ENCODE peak calls at places on chromosomes 5 and 9, in seven cellular contexts. One of them, this sample, is unnamed.
A peak's percentile ranks its signal among the peaks of the same experiment; 100 is the strongest.

GRCh38 chr5:73789851-73790281 is 163.9 kb downstream of the ARHGEF28 start:
- DNase-seq in DMS 273 treated with DMSO at 0.1 percent for 48 hours: no peak
- DNase-seq in Ammon's horn: no peak
- DNase-seq in germinal center: no peak
- DNase-seq in fibroblast of pulmonary artery: peak; percentile 74
- DNase-seq in caudate nucleus: no peak
- DNase-seq in HT-29: peak; percentile 11
- DNase-seq in this sample: no peak

GRCh38 chr5:175823731-175824525 is 47.5 kb upstream of the CPLX2 start:
- DNase-seq in Ammon's horn: peak; percentile 71
- DNase-seq in HT-29: no peak
- DNase-seq in germinal center: no peak
- DNase-seq in caudate nucleus: peak; percentile 28
- DNase-seq in DMS 273 treated with DMSO at 0.1 percent for 48 hours: no peak
- DNase-seq in fibroblast of pulmonary artery: no peak
- DNase-seq in this sample: peak; percentile 12

GRCh38 chr9:21994526-21994995 is at the start of gene CDKN2B-AS1:
- DNase-seq in HT-29: peak; percentile 88
- DNase-seq in Ammon's horn: peak; percentile 61
- DNase-seq in germinal center: peak; percentile 52
- DNase-seq in DMS 273 treated with DMSO at 0.1 percent for 48 hours: peak; percentile 75
- DNase-seq in fibroblast of pulmonary artery: peak; percentile 73
- DNase-seq in caudate nucleus: peak; percentile 36
- DNase-seq in this sample: peak; percentile 58

GRCh38 chr5:45774528-45774927 is 78.3 kb upstream of the HCN1 start:
- DNase-seq in HT-29: peak; percentile 39
- DNase-seq in fibroblast of pulmonary artery: no peak
- DNase-seq in caudate nucleus: no peak
- DNase-seq in germinal center: no peak
- DNase-seq in Ammon's horn: no peak
- DNase-seq in DMS 273 treated with DMSO at 0.1 percent for 48 hours: no peak
- DNase-seq in this sample: no peak

GRCh38 chr5:34415559-34416198 is 240.4 kb upstream of the RAI14 start:
- DNase-seq in caudate nucleus: no peak
- DNase-seq in DMS 273 treated with DMSO at 0.1 percent for 48 hours: no peak
- DNase-seq in HT-29: no peak
- DNase-seq in fibroblast of pulmonary artery: no peak
- DNase-seq in germinal center: no peak
- DNase-seq in Ammon's horn: no peak
- DNase-seq in this sample: no peak

GRCh38 chr9:13648068-13648467 is 368.6 kb upstream of the MPDZ start:
- DNase-seq in germinal center: no peak
- DNase-seq in Ammon's horn: no peak
- DNase-seq in DMS 273 treated with DMSO at 0.1 percent for 48 hours: no peak
- DNase-seq in HT-29: no peak
- DNase-seq in fibroblast of pulmonary artery: no peak
- DNase-seq in caudate nucleus: no peak
- DNase-seq in this sample: no peak

GRCh38 chr9:128718047-128718446 is 5.9 kb downstream of the ZDHHC12 start:
- DNase-seq in germinal center: no peak
- DNase-seq in DMS 273 treated with DMSO at 0.1 percent for 48 hours: no peak
- DNase-seq in caudate nucleus: no peak
- DNase-seq in Ammon's horn: no peak
- DNase-seq in fibroblast of pulmonary artery: no peak
- DNase-seq in HT-29: no peak
- DNase-seq in this sample: no peak

GRCh38 chr5:31075981-31076380 is 117.5 kb upstream of the CDH6 start:
- DNase-seq in germinal center: no peak
- DNase-seq in DMS 273 treated with DMSO at 0.1 percent for 48 hours: no peak
- DNase-seq in HT-29: no peak
- DNase-seq in caudate nucleus: no peak
- DNase-seq in fibroblast of pulmonary artery: no peak
- DNase-seq in Ammon's horn: no peak
- DNase-seq in this sample: no peak

GRCh38 chr5:127959152-127959764 is 124.3 kb upstream of the SLC12A2 start:
- DNase-seq in DMS 273 treated with DMSO at 0.1 percent for 48 hours: peak; percentile 62
- DNase-seq in fibroblast of pulmonary artery: peak; percentile 87
- DNase-seq in germinal center: no peak
- DNase-seq in HT-29: peak; percentile 96
- DNase-seq in Ammon's horn: peak; percentile 36
- DNase-seq in caudate nucleus: peak; percentile 12
- DNase-seq in this sample: no peak

GRCh38 chr5:116573617-116574431 is 799 bp downstream of the SEMA6A start:
- DNase-seq in caudate nucleus: no peak
- DNase-seq in DMS 273 treated with DMSO at 0.1 percent for 48 hours: no peak
- DNase-seq in Ammon's horn: peak; percentile 35
- DNase-seq in HT-29: no peak
- DNase-seq in fibroblast of pulmonary artery: peak; percentile 22
- DNase-seq in germinal center: peak; percentile 32
- DNase-seq in this sample: peak; percentile 43

GRCh38 chr5:174570662-174571061 is 153.7 kb upstream of the MSX2 start:
- DNase-seq in caudate nucleus: no peak
- DNase-seq in HT-29: no peak
- DNase-seq in DMS 273 treated with DMSO at 0.1 percent for 48 hours: no peak
- DNase-seq in Ammon's horn: no peak
- DNase-seq in fibroblast of pulmonary artery: no peak
- DNase-seq in germinal center: no peak
- DNase-seq in this sample: no peak

GRCh38 chr9:137178201-137178938 is 6.5 kb upstream of the TMEM210 start:
- DNase-seq in caudate nucleus: no peak
- DNase-seq in germinal center: no peak
- DNase-seq in fibroblast of pulmonary artery: no peak
- DNase-seq in DMS 273 treated with DMSO at 0.1 percent for 48 hours: no peak
- DNase-seq in Ammon's horn: no peak
- DNase-seq in HT-29: no peak
- DNase-seq in this sample: no peak

GRCh38 chr5:127697894-127698600 is 5.1 kb upstream of the CCDC192 start:
- DNase-seq in caudate nucleus: no peak
- DNase-seq in fibroblast of pulmonary artery: peak; percentile 19
- DNase-seq in Ammon's horn: no peak
- DNase-seq in DMS 273 treated with DMSO at 0.1 percent for 48 hours: no peak
- DNase-seq in germinal center: no peak
- DNase-seq in HT-29: peak; percentile 84
- DNase-seq in this sample: no peak

GRCh38 chr5:136036991-136037705 is 8.4 kb downstream of the TGFBI start:
- DNase-seq in DMS 273 treated with DMSO at 0.1 percent for 48 hours: no peak
- DNase-seq in caudate nucleus: no peak
- DNase-seq in fibroblast of pulmonary artery: peak; percentile 66
- DNase-seq in HT-29: peak; percentile 74
- DNase-seq in germinal center: peak; percentile 36
- DNase-seq in Ammon's horn: no peak
- DNase-seq in this sample: no peak

GRCh38 chr9:35820076-35820475 is 5.2 kb upstream of the HINT2 start:
- DNase-seq in HT-29: no peak
- DNase-seq in germinal center: no peak
- DNase-seq in DMS 273 treated with DMSO at 0.1 percent for 48 hours: no peak
- DNase-seq in fibroblast of pulmonary artery: peak; percentile 60
- DNase-seq in Ammon's horn: no peak
- DNase-seq in caudate nucleus: no peak
- DNase-seq in this sample: no peak

GRCh38 chr5:146475190-146475801 is 28.2 kb downstream of the TCERG1 start:
- DNase-seq in HT-29: no peak
- DNase-seq in DMS 273 treated with DMSO at 0.1 percent for 48 hours: no peak
- DNase-seq in caudate nucleus: no peak
- DNase-seq in germinal center: no peak
- DNase-seq in fibroblast of pulmonary artery: peak; percentile 7
- DNase-seq in Ammon's horn: no peak
- DNase-seq in this sample: no peak

GRCh38 chr9:12797037-12797436 is 22.2 kb downstream of the LURAP1L start:
- DNase-seq in fibroblast of pulmonary artery: no peak
- DNase-seq in germinal center: no peak
- DNase-seq in DMS 273 treated with DMSO at 0.1 percent for 48 hours: peak; percentile 65
- DNase-seq in HT-29: no peak
- DNase-seq in caudate nucleus: no peak
- DNase-seq in Ammon's horn: no peak
- DNase-seq in this sample: no peak

GRCh38 chr9:32264171-32264862 is 120.1 kb upstream of the ACO1 start:
- DNase-seq in fibroblast of pulmonary artery: peak; percentile 36
- DNase-seq in caudate nucleus: no peak
- DNase-seq in germinal center: no peak
- DNase-seq in HT-29: no peak
- DNase-seq in Ammon's horn: no peak
- DNase-seq in DMS 273 treated with DMSO at 0.1 percent for 48 hours: no peak
- DNase-seq in this sample: no peak

This sample was measured in SK-N-DZ.